ENCODE peak calls at places on chromosomes 4 and X, in six cellular contexts. One of them, this sample, is unnamed.
A peak's percentile ranks its signal among the peaks of the same experiment; 100 is the strongest.

GRCh38 chr4:182885022-182885737 is 32.0 kb downstream of the DCTD start:
- DNase-seq in iris pigment epithelial cell: peak; percentile 10
- DNase-seq in NCI-H345: no peak
- DNase-seq in HCEC 1CT: no peak
- DNase-seq in stimulated activated CD4-positive, alpha-beta T cell treated with anti-CD3 and anti-CD28 coated beads, TNF-alpha, amount 100 ng/mL, for 1 hour: no peak
- DNase-seq in H9: no peak
- DNase-seq in this sample: no peak

GRCh38 chrX:49277520-49277799 is 7.9 kb downstream of the PPP1R3F start:
- DNase-seq in stimulated activated CD4-positive, alpha-beta T cell treated with anti-CD3 and anti-CD28 coated beads, TNF-alpha, amount 100 ng/mL, for 1 hour: no peak
- DNase-seq in HCEC 1CT: no peak
- DNase-seq in iris pigment epithelial cell: no peak
- DNase-seq in H9: no peak
- DNase-seq in NCI-H345: no peak
- DNase-seq in this sample: no peak

GRCh38 chrX:68511255-68511654 is 12.4 kb downstream of the YIPF6 start:
- DNase-seq in H9: no peak
- DNase-seq in HCEC 1CT: peak; percentile 16
- DNase-seq in stimulated activated CD4-positive, alpha-beta T cell treated with anti-CD3 and anti-CD28 coated beads, TNF-alpha, amount 100 ng/mL, for 1 hour: no peak
- DNase-seq in NCI-H345: peak; percentile 48
- DNase-seq in iris pigment epithelial cell: peak; percentile 45
- DNase-seq in this sample: no peak

GRCh38 chr4:10983274-10983673 is 298.7 kb upstream of the CLNK start:
- DNase-seq in H9: no peak
- DNase-seq in iris pigment epithelial cell: no peak
- DNase-seq in NCI-H345: no peak
- DNase-seq in HCEC 1CT: no peak
- DNase-seq in stimulated activated CD4-positive, alpha-beta T cell treated with anti-CD3 and anti-CD28 coated beads, TNF-alpha, amount 100 ng/mL, for 1 hour: no peak
- DNase-seq in this sample: no peak

GRCh38 chrX:44303119-44303518 is 40.4 kb downstream of the EFHC2 start:
- DNase-seq in iris pigment epithelial cell: no peak
- DNase-seq in NCI-H345: no peak
- DNase-seq in stimulated activated CD4-positive, alpha-beta T cell treated with anti-CD3 and anti-CD28 coated beads, TNF-alpha, amount 100 ng/mL, for 1 hour: no peak
- DNase-seq in HCEC 1CT: no peak
- DNase-seq in H9: no peak
- DNase-seq in this sample: no peak

GRCh38 chr4:185559913-185560281 is 24.6 kb upstream of the PDLIM3 start:
- DNase-seq in HCEC 1CT: peak; percentile 36
- DNase-seq in iris pigment epithelial cell: peak; percentile 88
- DNase-seq in H9: no peak
- DNase-seq in stimulated activated CD4-positive, alpha-beta T cell treated with anti-CD3 and anti-CD28 coated beads, TNF-alpha, amount 100 ng/mL, for 1 hour: no peak
- DNase-seq in NCI-H345: no peak
- DNase-seq in this sample: no peak

GRCh38 chr4:155667538-155668511 is 1.2 kb downstream of the GUCY1A1 start:
- DNase-seq in stimulated activated CD4-positive, alpha-beta T cell treated with anti-CD3 and anti-CD28 coated beads, TNF-alpha, amount 100 ng/mL, for 1 hour: no peak
- DNase-seq in NCI-H345: peak; percentile 36
- DNase-seq in H9: peak; percentile 46
- DNase-seq in HCEC 1CT: peak; percentile 26
- DNase-seq in iris pigment epithelial cell: peak; percentile 61
- DNase-seq in this sample: peak; percentile 60

GRCh38 chr4:127995776-127996175 is 30.6 kb downstream of the ABHD18 start:
- DNase-seq in NCI-H345: no peak
- DNase-seq in H9: no peak
- DNase-seq in stimulated activated CD4-positive, alpha-beta T cell treated with anti-CD3 and anti-CD28 coated beads, TNF-alpha, amount 100 ng/mL, for 1 hour: no peak
- DNase-seq in HCEC 1CT: no peak
- DNase-seq in iris pigment epithelial cell: peak; percentile 66
- DNase-seq in this sample: peak; percentile 70

GRCh38 chr4:113049421-113050355 is at the start of gene ANK2:
- DNase-seq in HCEC 1CT: no peak
- DNase-seq in iris pigment epithelial cell: peak; percentile 4
- DNase-seq in NCI-H345: peak; percentile 49
- DNase-seq in H9: peak; percentile 87
- DNase-seq in stimulated activated CD4-positive, alpha-beta T cell treated with anti-CD3 and anti-CD28 coated beads, TNF-alpha, amount 100 ng/mL, for 1 hour: no peak
- DNase-seq in this sample: peak; percentile 39

GRCh38 chrX:29902004-29902403 is 313.4 kb upstream of the MAGEB2 start:
- DNase-seq in HCEC 1CT: no peak
- DNase-seq in H9: no peak
- DNase-seq in iris pigment epithelial cell: no peak
- DNase-seq in stimulated activated CD4-positive, alpha-beta T cell treated with anti-CD3 and anti-CD28 coated beads, TNF-alpha, amount 100 ng/mL, for 1 hour: no peak
- DNase-seq in NCI-H345: no peak
- DNase-seq in this sample: no peak

GRCh38 chr4:8607603-8608481 is 15.3 kb downstream of the CPZ start:
- DNase-seq in NCI-H345: peak; percentile 4
- DNase-seq in H9: peak; percentile 82
- DNase-seq in iris pigment epithelial cell: no peak
- DNase-seq in HCEC 1CT: no peak
- DNase-seq in stimulated activated CD4-positive, alpha-beta T cell treated with anti-CD3 and anti-CD28 coated beads, TNF-alpha, amount 100 ng/mL, for 1 hour: no peak
- DNase-seq in this sample: peak; percentile 20

GRCh38 chr4:143768007-143768591 is 67.6 kb upstream of the FREM3 start:
- DNase-seq in H9: no peak
- DNase-seq in stimulated activated CD4-positive, alpha-beta T cell treated with anti-CD3 and anti-CD28 coated beads, TNF-alpha, amount 100 ng/mL, for 1 hour: no peak
- DNase-seq in iris pigment epithelial cell: no peak
- DNase-seq in NCI-H345: no peak
- DNase-seq in HCEC 1CT: no peak
- DNase-seq in this sample: peak; percentile 12

GRCh38 chrX:24759786-24760185 is 66.1 kb downstream of the POLA1 start:
- DNase-seq in iris pigment epithelial cell: no peak
- DNase-seq in NCI-H345: no peak
- DNase-seq in stimulated activated CD4-positive, alpha-beta T cell treated with anti-CD3 and anti-CD28 coated beads, TNF-alpha, amount 100 ng/mL, for 1 hour: no peak
- DNase-seq in HCEC 1CT: no peak
- DNase-seq in H9: no peak
- DNase-seq in this sample: no peak

GRCh38 chrX:101348452-101349222 is at the start of gene TIMM8A:
- DNase-seq in HCEC 1CT: peak; percentile 64
- DNase-seq in NCI-H345: peak; percentile 77
- DNase-seq in H9: peak; percentile 77
- DNase-seq in iris pigment epithelial cell: peak; percentile 66
- DNase-seq in stimulated activated CD4-positive, alpha-beta T cell treated with anti-CD3 and anti-CD28 coated beads, TNF-alpha, amount 100 ng/mL, for 1 hour: peak; percentile 46
- DNase-seq in this sample: peak; percentile 88

GRCh38 chrX:47218280-47218919 is at the start of gene CDK16:
- DNase-seq in HCEC 1CT: peak; percentile 69
- DNase-seq in stimulated activated CD4-positive, alpha-beta T cell treated with anti-CD3 and anti-CD28 coated beads, TNF-alpha, amount 100 ng/mL, for 1 hour: peak; percentile 71
- DNase-seq in iris pigment epithelial cell: peak; percentile 79
- DNase-seq in NCI-H345: peak; percentile 79
- DNase-seq in H9: peak; percentile 87
- DNase-seq in this sample: peak; percentile 89

GRCh38 chr4:2297606-2298517 is 36.0 kb upstream of the MXD4 start:
- DNase-seq in NCI-H345: no peak
- DNase-seq in iris pigment epithelial cell: no peak
- DNase-seq in H9: no peak
- DNase-seq in HCEC 1CT: no peak
- DNase-seq in stimulated activated CD4-positive, alpha-beta T cell treated with anti-CD3 and anti-CD28 coated beads, TNF-alpha, amount 100 ng/mL, for 1 hour: no peak
- DNase-seq in this sample: no peak

GRCh38 chrX:55636109-55636508 is 12.9 kb downstream of the FOXR2 start:
- DNase-seq in H9: no peak
- DNase-seq in stimulated activated CD4-positive, alpha-beta T cell treated with anti-CD3 and anti-CD28 coated beads, TNF-alpha, amount 100 ng/mL, for 1 hour: no peak
- DNase-seq in iris pigment epithelial cell: no peak
- DNase-seq in HCEC 1CT: no peak
- DNase-seq in NCI-H345: no peak
- DNase-seq in this sample: no peak

GRCh38 chr4:124727331-124727730 is 14.8 kb upstream of the ANKRD50 start:
- DNase-seq in stimulated activated CD4-positive, alpha-beta T cell treated with anti-CD3 and anti-CD28 coated beads, TNF-alpha, amount 100 ng/mL, for 1 hour: no peak
- DNase-seq in iris pigment epithelial cell: no peak
- DNase-seq in NCI-H345: no peak
- DNase-seq in HCEC 1CT: no peak
- DNase-seq in H9: no peak
- DNase-seq in this sample: no peak

GRCh38 chr4:20265726-20266125 is 14.0 kb downstream of the SLIT2 start:
- DNase-seq in HCEC 1CT: no peak
- DNase-seq in iris pigment epithelial cell: no peak
- DNase-seq in stimulated activated CD4-positive, alpha-beta T cell treated with anti-CD3 and anti-CD28 coated beads, TNF-alpha, amount 100 ng/mL, for 1 hour: no peak
- DNase-seq in NCI-H345: no peak
- DNase-seq in H9: no peak
- DNase-seq in this sample: no peak

GRCh38 chr4:155107059-155107458 is 101.4 kb upstream of the NPY2R start:
- DNase-seq in H9: no peak
- DNase-seq in NCI-H345: no peak
- DNase-seq in stimulated activated CD4-positive, alpha-beta T cell treated with anti-CD3 and anti-CD28 coated beads, TNF-alpha, amount 100 ng/mL, for 1 hour: no peak
- DNase-seq in iris pigment epithelial cell: no peak
- DNase-seq in HCEC 1CT: no peak
- DNase-seq in this sample: no peak

GRCh38 chr4:11634283-11634682 is 205.6 kb upstream of the HS3ST1 start:
- DNase-seq in HCEC 1CT: no peak
- DNase-seq in stimulated activated CD4-positive, alpha-beta T cell treated with anti-CD3 and anti-CD28 coated beads, TNF-alpha, amount 100 ng/mL, for 1 hour: no peak
- DNase-seq in iris pigment epithelial cell: no peak
- DNase-seq in H9: no peak
- DNase-seq in NCI-H345: no peak
- DNase-seq in this sample: no peak

GRCh38 chr4:8310306-8310705 is 40.8 kb downstream of the HTRA3 start:
- DNase-seq in HCEC 1CT: no peak
- DNase-seq in H9: no peak
- DNase-seq in NCI-H345: no peak
- DNase-seq in iris pigment epithelial cell: no peak
- DNase-seq in stimulated activated CD4-positive, alpha-beta T cell treated with anti-CD3 and anti-CD28 coated beads, TNF-alpha, amount 100 ng/mL, for 1 hour: no peak
- DNase-seq in this sample: no peak

This sample was measured in foreskin fibroblast.